ENCODE peak calls at places on chromosomes 7 and 10, in seven cellular contexts. One of them, this sample, is unnamed. For H3K36me3 and H3K27me3, the result is how much of the 10 kb centered on the place peaks cover.

GRCh38 chr10:108086502-108086901 is 922.0 kb upstream of the SORCS1 start:
- DNase-seq in MG63: no peak
- DNase-seq in IMR-90: no peak
- DNase-seq in lower lobe of right lung: no peak
- DNase-seq in mesendoderm: no peak
- DNase-seq in DND-41: no peak
- DNase-seq in neural progenitor cell: no peak
- DNase-seq in this sample: no peak

GRCh38 chr7:151379193-151379520 is 30.7 kb downstream of the WDR86 start:
- DNase-seq in mesendoderm: no peak
- DNase-seq in lower lobe of right lung: no peak
- DNase-seq in IMR-90: no peak
- DNase-seq in DND-41: no peak
- DNase-seq in neural progenitor cell: no peak
- DNase-seq in MG63: no peak
- DNase-seq in this sample: no peak

GRCh38 chr10:14822879-14823755 is 14.7 kb downstream of the CDNF start:
- DNase-seq in neural progenitor cell: peak
- DNase-seq in MG63: peak
- DNase-seq in mesendoderm: peak
- DNase-seq in DND-41: no peak
- DNase-seq in IMR-90: peak
- DNase-seq in lower lobe of right lung: no peak
- DNase-seq in this sample: peak

GRCh38 chr7:88357794-88358533 is 51.3 kb upstream of the STEAP4 start:
- DNase-seq in DND-41: no peak
- DNase-seq in IMR-90: no peak
- DNase-seq in mesendoderm: no peak
- DNase-seq in lower lobe of right lung: no peak
- DNase-seq in MG63: no peak
- DNase-seq in neural progenitor cell: no peak
- DNase-seq in this sample: no peak

GRCh38 chr7:79741684-79742083 is 288.2 kb upstream of the MAGI2 start:
- DNase-seq in mesendoderm: peak
- DNase-seq in neural progenitor cell: no peak
- DNase-seq in DND-41: no peak
- DNase-seq in lower lobe of right lung: no peak
- DNase-seq in MG63: no peak
- DNase-seq in IMR-90: no peak
- DNase-seq in this sample: no peak

GRCh38 chr7:110881731-110882130 is 209.2 kb upstream of the LRRN3 start:
- DNase-seq in DND-41: no peak
- DNase-seq in neural progenitor cell: no peak
- DNase-seq in mesendoderm: no peak
- DNase-seq in IMR-90: no peak
- DNase-seq in MG63: no peak
- DNase-seq in lower lobe of right lung: no peak
- DNase-seq in this sample: no peak

GRCh38 chr7:92697414-92697813 is 107.2 kb upstream of the FAM133B start:
- DNase-seq in neural progenitor cell: no peak
- DNase-seq in DND-41: no peak
- DNase-seq in lower lobe of right lung: no peak
- DNase-seq in mesendoderm: no peak
- DNase-seq in IMR-90: no peak
- DNase-seq in MG63: no peak
- DNase-seq in this sample: peak

GRCh38 chr10:31318854-31319601 is at the start of gene ZEB1:
- DNase-seq in neural progenitor cell: peak
- DNase-seq in DND-41: peak
- DNase-seq in lower lobe of right lung: peak
- DNase-seq in MG63: peak
- DNase-seq in IMR-90: peak
- DNase-seq in mesendoderm: peak
- DNase-seq in this sample: peak

GRCh38 chr10:22427101-22427500 is 81.8 kb downstream of the SPAG6 start:
- DNase-seq in lower lobe of right lung: no peak
- DNase-seq in IMR-90: peak
- DNase-seq in neural progenitor cell: no peak
- DNase-seq in MG63: peak
- DNase-seq in mesendoderm: peak
- DNase-seq in DND-41: no peak
- DNase-seq in this sample: no peak

GRCh38 chr10:59905735-59906416 is 480 bp downstream of the CCDC6 start:
- DNase-seq in IMR-90: no peak
- DNase-seq in neural progenitor cell: peak
- DNase-seq in DND-41: peak
- DNase-seq in lower lobe of right lung: peak
- DNase-seq in mesendoderm: no peak
- DNase-seq in MG63: no peak
- DNase-seq in this sample: peak

GRCh38 chr10:117163061-117163953 is 25.2 kb upstream of the VAX1 start:
- DNase-seq in DND-41: no peak
- DNase-seq in IMR-90: no peak
- DNase-seq in neural progenitor cell: peak
- DNase-seq in mesendoderm: peak
- DNase-seq in lower lobe of right lung: no peak
- DNase-seq in MG63: peak
- DNase-seq in this sample: no peak

GRCh38 chr7:28570970-28571288 is 158.6 kb downstream of the CREB5 start:
- DNase-seq in DND-41: no peak
- DNase-seq in MG63: peak
- DNase-seq in IMR-90: peak
- DNase-seq in mesendoderm: no peak
- DNase-seq in lower lobe of right lung: no peak
- DNase-seq in neural progenitor cell: no peak
- DNase-seq in this sample: no peak

GRCh38 chr10:79367421-79368189 is 20.3 kb downstream of the PPIF start:
- DNase-seq in lower lobe of right lung: no peak
- DNase-seq in DND-41: no peak
- DNase-seq in neural progenitor cell: no peak
- DNase-seq in MG63: no peak
- DNase-seq in mesendoderm: no peak
- DNase-seq in IMR-90: peak
- DNase-seq in this sample: no peak

GRCh38 chr10:22345301-22346086 is at the start of gene SPAG6:
- DNase-seq in DND-41: no peak
- DNase-seq in mesendoderm: peak
- DNase-seq in lower lobe of right lung: peak
- DNase-seq in MG63: peak
- DNase-seq in IMR-90: no peak
- DNase-seq in neural progenitor cell: peak
- DNase-seq in this sample: no peak

GRCh38 chr7:102236592-102237287 is 49.9 kb upstream of the SH2B2 start:
- DNase-seq in mesendoderm: peak
- DNase-seq in MG63: peak
- DNase-seq in neural progenitor cell: peak
- DNase-seq in DND-41: peak
- DNase-seq in IMR-90: peak
- DNase-seq in lower lobe of right lung: no peak
- DNase-seq in this sample: peak

GRCh38 chr10:132646443-132647097 is 109.0 kb downstream of the INPP5A start:
- DNase-seq in lower lobe of right lung: peak
- DNase-seq in mesendoderm: no peak
- DNase-seq in neural progenitor cell: no peak
- DNase-seq in MG63: no peak
- DNase-seq in IMR-90: no peak
- DNase-seq in DND-41: no peak
- DNase-seq in this sample: no peak

GRCh38 chr7:122100021-122100420 is 44.0 kb downstream of the AASS start:
- DNase-seq in MG63: no peak
- DNase-seq in neural progenitor cell: no peak
- DNase-seq in IMR-90: peak
- DNase-seq in lower lobe of right lung: no peak
- DNase-seq in DND-41: no peak
- DNase-seq in mesendoderm: no peak
- DNase-seq in this sample: no peak

GRCh38 chr10:89001024-89001423 is 10.4 kb downstream of the FAS start:
- DNase-seq in DND-41: no peak
- DNase-seq in lower lobe of right lung: no peak
- DNase-seq in neural progenitor cell: no peak
- DNase-seq in IMR-90: no peak
- DNase-seq in MG63: no peak
- DNase-seq in mesendoderm: no peak
- DNase-seq in this sample: no peak

GRCh38 chr7:78587443-78588044 is 789.0 kb downstream of the PHTF2 start:
- DNase-seq in DND-41: no peak
- DNase-seq in MG63: no peak
- DNase-seq in mesendoderm: peak
- DNase-seq in IMR-90: peak
- DNase-seq in neural progenitor cell: peak
- DNase-seq in lower lobe of right lung: no peak
- DNase-seq in this sample: peak

GRCh38 chr7:134584290-134584689 is 35.4 kb downstream of the AKR1B15 start:
- DNase-seq in lower lobe of right lung: no peak
- DNase-seq in MG63: no peak
- DNase-seq in mesendoderm: no peak
- DNase-seq in IMR-90: no peak
- DNase-seq in neural progenitor cell: no peak
- DNase-seq in DND-41: no peak
- DNase-seq in this sample: no peak

GRCh38 chr7:18900801-18901200 is 216.6 kb downstream of the TWIST1 start:
- DNase-seq in DND-41: no peak
- DNase-seq in IMR-90: no peak
- DNase-seq in neural progenitor cell: no peak
- DNase-seq in mesendoderm: no peak
- DNase-seq in MG63: no peak
- DNase-seq in lower lobe of right lung: no peak
- DNase-seq in this sample: no peak

GRCh38 chr7:131819891-131820290 is 263.5 kb upstream of the PODXL start:
- DNase-seq in neural progenitor cell: peak
- DNase-seq in DND-41: no peak
- DNase-seq in mesendoderm: peak
- DNase-seq in IMR-90: no peak
- DNase-seq in MG63: no peak
- DNase-seq in lower lobe of right lung: no peak
- DNase-seq in this sample: no peak

GRCh38 chr7:84524714-84525694 is 330.4 kb upstream of the SEMA3A start:
- DNase-seq in neural progenitor cell: no peak
- DNase-seq in lower lobe of right lung: no peak
- DNase-seq in IMR-90: peak
- DNase-seq in MG63: peak
- DNase-seq in DND-41: no peak
- DNase-seq in mesendoderm: no peak
- DNase-seq in this sample: no peak

GRCh38 chr7:123208793-123209192 is 9.0 kb upstream of the SLC13A1 start:
- DNase-seq in IMR-90: no peak
- DNase-seq in DND-41: no peak
- DNase-seq in mesendoderm: peak
- DNase-seq in MG63: no peak
- DNase-seq in lower lobe of right lung: no peak
- DNase-seq in neural progenitor cell: peak
- DNase-seq in this sample: no peak

GRCh38 chr7:2114926-2115738 is 117.6 kb downstream of the MAD1L1 start:
- DNase-seq in IMR-90: no peak
- DNase-seq in DND-41: no peak
- DNase-seq in neural progenitor cell: no peak
- DNase-seq in lower lobe of right lung: no peak
- DNase-seq in mesendoderm: no peak
- DNase-seq in MG63: no peak
- DNase-seq in this sample: no peak
- H3K36me3 ChIP-seq in IMR-90: under half
- H3K36me3 ChIP-seq in DND-41: under half
- H3K36me3 ChIP-seq in neural progenitor cell: under half
- H3K36me3 ChIP-seq in lower lobe of right lung: under half
- H3K36me3 ChIP-seq in mesendoderm: under half
- H3K36me3 ChIP-seq in MG63: under half
- H3K36me3 ChIP-seq in this sample: under half

DNA sequence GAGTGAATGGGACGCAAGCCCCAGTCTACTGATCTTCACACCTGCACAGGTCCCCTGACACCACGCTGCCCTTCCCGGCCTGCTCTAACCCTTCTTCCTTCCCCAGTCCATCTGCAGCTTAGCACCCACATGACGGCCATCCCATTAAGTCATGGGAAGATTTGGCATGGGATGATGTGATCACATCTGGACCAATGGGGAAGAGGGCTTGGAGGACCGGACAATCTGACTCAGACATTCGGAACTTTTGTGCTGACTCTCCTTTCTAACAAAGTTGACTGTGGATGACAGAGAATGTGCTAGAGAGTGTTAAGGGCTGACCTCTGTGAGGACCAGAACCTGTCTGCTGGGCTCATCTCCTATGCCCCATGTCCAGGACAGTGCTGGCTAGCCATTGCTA is 15.6 kb downstream of the CXCL12 start:
- DNase-seq in MG63: no peak
- DNase-seq in IMR-90: peak
- DNase-seq in neural progenitor cell: no peak
- DNase-seq in mesendoderm: no peak
- DNase-seq in DND-41: no peak
- DNase-seq in lower lobe of right lung: no peak
- DNase-seq in this sample: no peak
- H3K27me3 ChIP-seq in MG63: under half
- H3K27me3 ChIP-seq in IMR-90: under half
- H3K27me3 ChIP-seq in neural progenitor cell: under half
- H3K27me3 ChIP-seq in mesendoderm: under half
- H3K27me3 ChIP-seq in DND-41: under half
- H3K27me3 ChIP-seq in lower lobe of right lung: under half
- H3K27me3 ChIP-seq in this sample: under half

GRCh38 chr7:113137241-113137640 is 18.9 kb upstream of the SMIM30 start:
- DNase-seq in MG63: no peak
- DNase-seq in mesendoderm: no peak
- DNase-seq in lower lobe of right lung: no peak
- DNase-seq in DND-41: no peak
- DNase-seq in IMR-90: no peak
- DNase-seq in neural progenitor cell: no peak
- DNase-seq in this sample: no peak

GRCh38 chr7:113131367-113131766 is 13.0 kb upstream of the SMIM30 start:
- DNase-seq in IMR-90: no peak
- DNase-seq in mesendoderm: peak
- DNase-seq in neural progenitor cell: no peak
- DNase-seq in MG63: no peak
- DNase-seq in lower lobe of right lung: no peak
- DNase-seq in DND-41: no peak
- DNase-seq in this sample: no peak

GRCh38 chr7:113128028-113128427 is 9.7 kb upstream of the SMIM30 start:
- DNase-seq in mesendoderm: no peak
- DNase-seq in DND-41: no peak
- DNase-seq in neural progenitor cell: no peak
- DNase-seq in lower lobe of right lung: no peak
- DNase-seq in MG63: peak
- DNase-seq in IMR-90: peak
- DNase-seq in this sample: no peak

DNA sequence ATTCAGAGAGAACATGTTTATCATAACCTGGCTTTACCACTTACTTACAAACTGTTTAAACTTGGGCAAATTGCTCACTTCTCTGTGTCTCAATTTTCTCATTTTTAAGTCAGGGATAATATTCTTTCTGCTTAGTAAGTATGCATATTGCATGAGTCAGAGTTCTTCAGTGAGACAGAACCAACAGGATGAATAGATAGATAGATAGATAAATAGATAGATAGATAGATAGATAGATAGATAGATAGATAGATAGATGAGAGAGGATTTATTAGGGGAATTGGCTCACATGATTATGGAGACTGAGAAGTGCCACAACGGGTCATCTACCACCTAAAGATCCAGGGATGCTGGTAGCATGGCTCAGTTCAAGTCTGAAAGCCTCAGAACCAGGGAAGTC is 15.7 kb upstream of the SMIM30 start:
- DNase-seq in neural progenitor cell: no peak
- DNase-seq in MG63: no peak
- DNase-seq in lower lobe of right lung: no peak
- DNase-seq in DND-41: no peak
- DNase-seq in IMR-90: peak
- DNase-seq in mesendoderm: no peak
- DNase-seq in this sample: no peak
- H3K4me3 ChIP-seq in neural progenitor cell: no peak
- H3K4me3 ChIP-seq in MG63: no peak
- H3K4me3 ChIP-seq in lower lobe of right lung: no peak
- H3K4me3 ChIP-seq in DND-41: no peak
- H3K4me3 ChIP-seq in IMR-90: no peak
- H3K4me3 ChIP-seq in mesendoderm: no peak
- H3K4me3 ChIP-seq in this sample: no peak

GRCh38 chr10:114445332-114445731 is 41.0 kb upstream of the AFAP1L2 start:
- DNase-seq in mesendoderm: no peak
- DNase-seq in MG63: no peak
- DNase-seq in neural progenitor cell: no peak
- DNase-seq in DND-41: no peak
- DNase-seq in lower lobe of right lung: no peak
- DNase-seq in IMR-90: no peak
- DNase-seq in this sample: no peak
- H3K36me3 ChIP-seq in mesendoderm: under half
- H3K36me3 ChIP-seq in MG63: under half
- H3K36me3 ChIP-seq in neural progenitor cell: under half
- H3K36me3 ChIP-seq in DND-41: under half
- H3K36me3 ChIP-seq in lower lobe of right lung: half or more
- H3K36me3 ChIP-seq in IMR-90: under half
- H3K36me3 ChIP-seq in this sample: under half